ENCODE peak calls at places on chromosome 4, in six cellular contexts. One of them, this sample, is unnamed.

GRCh38 chr4:118682928-118683327 is 2.3 kb upstream of the METTL14 start:
- DNase-seq in AG04450: peak
- DNase-seq in activated naive CD8-positive, alpha-beta T cell treated with anti-CD3 and anti-CD28 coated beads for 36 hours: no peak
- DNase-seq in T-helper 2 cell: no peak
- DNase-seq in stimulated activated CD8-positive, alpha-beta memory T cell treated with anti-CD3 and anti-CD28 coated beads, Interleukin-7, amount 100 ng/mL, for 1 hour: no peak
- DNase-seq in fibroblast of gingiva: peak
- DNase-seq in this sample: peak

GRCh38 chr4:7309636-7310035 is 117.3 kb downstream of the SORCS2 start:
- DNase-seq in T-helper 2 cell: no peak
- DNase-seq in fibroblast of gingiva: no peak
- DNase-seq in activated naive CD8-positive, alpha-beta T cell treated with anti-CD3 and anti-CD28 coated beads for 36 hours: no peak
- DNase-seq in stimulated activated CD8-positive, alpha-beta memory T cell treated with anti-CD3 and anti-CD28 coated beads, Interleukin-7, amount 100 ng/mL, for 1 hour: no peak
- DNase-seq in AG04450: no peak
- DNase-seq in this sample: no peak

GRCh38 chr4:75254745-75255144 is 259.5 kb downstream of the RCHY1 start:
- DNase-seq in AG04450: no peak
- DNase-seq in activated naive CD8-positive, alpha-beta T cell treated with anti-CD3 and anti-CD28 coated beads for 36 hours: no peak
- DNase-seq in stimulated activated CD8-positive, alpha-beta memory T cell treated with anti-CD3 and anti-CD28 coated beads, Interleukin-7, amount 100 ng/mL, for 1 hour: no peak
- DNase-seq in fibroblast of gingiva: no peak
- DNase-seq in T-helper 2 cell: no peak
- DNase-seq in this sample: no peak

GRCh38 chr4:128766781-128767180 is 42.7 kb upstream of the JADE1 start:
- DNase-seq in T-helper 2 cell: no peak
- DNase-seq in AG04450: no peak
- DNase-seq in fibroblast of gingiva: no peak
- DNase-seq in stimulated activated CD8-positive, alpha-beta memory T cell treated with anti-CD3 and anti-CD28 coated beads, Interleukin-7, amount 100 ng/mL, for 1 hour: no peak
- DNase-seq in activated naive CD8-positive, alpha-beta T cell treated with anti-CD3 and anti-CD28 coated beads for 36 hours: no peak
- DNase-seq in this sample: peak

GRCh38 chr4:148093065-148093464 is 349.1 kb downstream of the NR3C2 start:
- DNase-seq in AG04450: no peak
- DNase-seq in stimulated activated CD8-positive, alpha-beta memory T cell treated with anti-CD3 and anti-CD28 coated beads, Interleukin-7, amount 100 ng/mL, for 1 hour: no peak
- DNase-seq in fibroblast of gingiva: no peak
- DNase-seq in activated naive CD8-positive, alpha-beta T cell treated with anti-CD3 and anti-CD28 coated beads for 36 hours: no peak
- DNase-seq in T-helper 2 cell: no peak
- DNase-seq in this sample: no peak

GRCh38 chr4:1756079-1756478 is 34.8 kb downstream of the TACC3 start:
- DNase-seq in activated naive CD8-positive, alpha-beta T cell treated with anti-CD3 and anti-CD28 coated beads for 36 hours: no peak
- DNase-seq in fibroblast of gingiva: no peak
- DNase-seq in AG04450: no peak
- DNase-seq in stimulated activated CD8-positive, alpha-beta memory T cell treated with anti-CD3 and anti-CD28 coated beads, Interleukin-7, amount 100 ng/mL, for 1 hour: no peak
- DNase-seq in T-helper 2 cell: no peak
- DNase-seq in this sample: no peak

GRCh38 chr4:153067376-153067775 is 131.3 kb downstream of the FHDC1 start:
- DNase-seq in AG04450: no peak
- DNase-seq in activated naive CD8-positive, alpha-beta T cell treated with anti-CD3 and anti-CD28 coated beads for 36 hours: no peak
- DNase-seq in T-helper 2 cell: no peak
- DNase-seq in stimulated activated CD8-positive, alpha-beta memory T cell treated with anti-CD3 and anti-CD28 coated beads, Interleukin-7, amount 100 ng/mL, for 1 hour: no peak
- DNase-seq in fibroblast of gingiva: no peak
- DNase-seq in this sample: no peak

GRCh38 chr4:156190606-156191005 is 236.9 kb upstream of the CTSO start:
- DNase-seq in AG04450: peak
- DNase-seq in activated naive CD8-positive, alpha-beta T cell treated with anti-CD3 and anti-CD28 coated beads for 36 hours: no peak
- DNase-seq in T-helper 2 cell: no peak
- DNase-seq in fibroblast of gingiva: peak
- DNase-seq in stimulated activated CD8-positive, alpha-beta memory T cell treated with anti-CD3 and anti-CD28 coated beads, Interleukin-7, amount 100 ng/mL, for 1 hour: no peak
- DNase-seq in this sample: no peak

GRCh38 chr4:137735561-137736104 is 203.3 kb upstream of the PCDH18 start:
- DNase-seq in T-helper 2 cell: no peak
- DNase-seq in stimulated activated CD8-positive, alpha-beta memory T cell treated with anti-CD3 and anti-CD28 coated beads, Interleukin-7, amount 100 ng/mL, for 1 hour: no peak
- DNase-seq in activated naive CD8-positive, alpha-beta T cell treated with anti-CD3 and anti-CD28 coated beads for 36 hours: no peak
- DNase-seq in AG04450: no peak
- DNase-seq in fibroblast of gingiva: peak
- DNase-seq in this sample: no peak

GRCh38 chr4:1219553-1219950 is 29.4 kb downstream of the CTBP1 start:
- DNase-seq in AG04450: no peak
- DNase-seq in fibroblast of gingiva: peak
- DNase-seq in stimulated activated CD8-positive, alpha-beta memory T cell treated with anti-CD3 and anti-CD28 coated beads, Interleukin-7, amount 100 ng/mL, for 1 hour: no peak
- DNase-seq in T-helper 2 cell: no peak
- DNase-seq in activated naive CD8-positive, alpha-beta T cell treated with anti-CD3 and anti-CD28 coated beads for 36 hours: no peak
- DNase-seq in this sample: no peak

GRCh38 chr4:123443401-123444297 is 47.1 kb downstream of the SPRY1 start:
- DNase-seq in fibroblast of gingiva: no peak
- DNase-seq in AG04450: no peak
- DNase-seq in T-helper 2 cell: no peak
- DNase-seq in activated naive CD8-positive, alpha-beta T cell treated with anti-CD3 and anti-CD28 coated beads for 36 hours: peak
- DNase-seq in stimulated activated CD8-positive, alpha-beta memory T cell treated with anti-CD3 and anti-CD28 coated beads, Interleukin-7, amount 100 ng/mL, for 1 hour: no peak
- DNase-seq in this sample: peak

GRCh38 chr4:25031077-25031606 is 396 bp upstream of the LGI2 start:
- DNase-seq in T-helper 2 cell: no peak
- DNase-seq in stimulated activated CD8-positive, alpha-beta memory T cell treated with anti-CD3 and anti-CD28 coated beads, Interleukin-7, amount 100 ng/mL, for 1 hour: no peak
- DNase-seq in activated naive CD8-positive, alpha-beta T cell treated with anti-CD3 and anti-CD28 coated beads for 36 hours: no peak
- DNase-seq in fibroblast of gingiva: peak
- DNase-seq in AG04450: no peak
- DNase-seq in this sample: no peak

GRCh38 chr4:31059753-31060522 is 339.8 kb downstream of the PCDH7 start:
- DNase-seq in fibroblast of gingiva: peak
- DNase-seq in activated naive CD8-positive, alpha-beta T cell treated with anti-CD3 and anti-CD28 coated beads for 36 hours: no peak
- DNase-seq in AG04450: no peak
- DNase-seq in T-helper 2 cell: no peak
- DNase-seq in stimulated activated CD8-positive, alpha-beta memory T cell treated with anti-CD3 and anti-CD28 coated beads, Interleukin-7, amount 100 ng/mL, for 1 hour: no peak
- DNase-seq in this sample: peak

GRCh38 chr4:182749768-182750167 is 167.4 kb downstream of the DCTD start:
- DNase-seq in fibroblast of gingiva: peak
- DNase-seq in stimulated activated CD8-positive, alpha-beta memory T cell treated with anti-CD3 and anti-CD28 coated beads, Interleukin-7, amount 100 ng/mL, for 1 hour: no peak
- DNase-seq in T-helper 2 cell: no peak
- DNase-seq in activated naive CD8-positive, alpha-beta T cell treated with anti-CD3 and anti-CD28 coated beads for 36 hours: no peak
- DNase-seq in AG04450: no peak
- DNase-seq in this sample: no peak

GRCh38 chr4:183118141-183118540 is 19.1 kb downstream of the WWC2 start:
- DNase-seq in fibroblast of gingiva: no peak
- DNase-seq in AG04450: no peak
- DNase-seq in T-helper 2 cell: no peak
- DNase-seq in activated naive CD8-positive, alpha-beta T cell treated with anti-CD3 and anti-CD28 coated beads for 36 hours: no peak
- DNase-seq in stimulated activated CD8-positive, alpha-beta memory T cell treated with anti-CD3 and anti-CD28 coated beads, Interleukin-7, amount 100 ng/mL, for 1 hour: no peak
- DNase-seq in this sample: no peak

GRCh38 chr4:183960912-183961569 is 55.9 kb downstream of the STOX2 start:
- DNase-seq in AG04450: no peak
- DNase-seq in T-helper 2 cell: no peak
- DNase-seq in fibroblast of gingiva: no peak
- DNase-seq in stimulated activated CD8-positive, alpha-beta memory T cell treated with anti-CD3 and anti-CD28 coated beads, Interleukin-7, amount 100 ng/mL, for 1 hour: no peak
- DNase-seq in activated naive CD8-positive, alpha-beta T cell treated with anti-CD3 and anti-CD28 coated beads for 36 hours: no peak
- DNase-seq in this sample: no peak

GRCh38 chr4:108762559-108763225 is at the start of gene ETNPPL:
- DNase-seq in stimulated activated CD8-positive, alpha-beta memory T cell treated with anti-CD3 and anti-CD28 coated beads, Interleukin-7, amount 100 ng/mL, for 1 hour: no peak
- DNase-seq in AG04450: no peak
- DNase-seq in fibroblast of gingiva: no peak
- DNase-seq in activated naive CD8-positive, alpha-beta T cell treated with anti-CD3 and anti-CD28 coated beads for 36 hours: peak
- DNase-seq in T-helper 2 cell: no peak
- DNase-seq in this sample: no peak

GRCh38 chr4:27010334-27010940 is 149.8 kb downstream of the STIM2 start:
- DNase-seq in AG04450: no peak
- DNase-seq in fibroblast of gingiva: peak
- DNase-seq in stimulated activated CD8-positive, alpha-beta memory T cell treated with anti-CD3 and anti-CD28 coated beads, Interleukin-7, amount 100 ng/mL, for 1 hour: peak
- DNase-seq in activated naive CD8-positive, alpha-beta T cell treated with anti-CD3 and anti-CD28 coated beads for 36 hours: peak
- DNase-seq in T-helper 2 cell: peak
- DNase-seq in this sample: peak

GRCh38 chr4:15754323-15754722 is 23.8 kb upstream of the CD38 start:
- DNase-seq in T-helper 2 cell: no peak
- DNase-seq in AG04450: no peak
- DNase-seq in stimulated activated CD8-positive, alpha-beta memory T cell treated with anti-CD3 and anti-CD28 coated beads, Interleukin-7, amount 100 ng/mL, for 1 hour: no peak
- DNase-seq in fibroblast of gingiva: no peak
- DNase-seq in activated naive CD8-positive, alpha-beta T cell treated with anti-CD3 and anti-CD28 coated beads for 36 hours: peak
- DNase-seq in this sample: no peak

GRCh38 chr4:161642708-161643107 is 521.1 kb downstream of the FSTL5 start:
- DNase-seq in stimulated activated CD8-positive, alpha-beta memory T cell treated with anti-CD3 and anti-CD28 coated beads, Interleukin-7, amount 100 ng/mL, for 1 hour: no peak
- DNase-seq in fibroblast of gingiva: no peak
- DNase-seq in T-helper 2 cell: no peak
- DNase-seq in activated naive CD8-positive, alpha-beta T cell treated with anti-CD3 and anti-CD28 coated beads for 36 hours: no peak
- DNase-seq in AG04450: no peak
- DNase-seq in this sample: peak

GRCh38 chr4:88517825-88518224 is 5.8 kb downstream of the PYURF start:
- DNase-seq in activated naive CD8-positive, alpha-beta T cell treated with anti-CD3 and anti-CD28 coated beads for 36 hours: no peak
- DNase-seq in fibroblast of gingiva: no peak
- DNase-seq in AG04450: no peak
- DNase-seq in T-helper 2 cell: no peak
- DNase-seq in stimulated activated CD8-positive, alpha-beta memory T cell treated with anti-CD3 and anti-CD28 coated beads, Interleukin-7, amount 100 ng/mL, for 1 hour: no peak
- DNase-seq in this sample: no peak